ENCODE peak calls at places on chromosomes 16 and 17, in seven cellular contexts. One of them, this sample, is unnamed.
A peak's percentile ranks its signal among the peaks of the same experiment; 100 is the strongest.

GRCh38 chr17:29143894-29144293 is 36.3 kb downstream of the MYO18A start:
- DNase-seq in testis: peak; percentile 54
- DNase-seq in AG04450: no peak
- DNase-seq in adrenal gland: no peak
- DNase-seq in astrocyte of the spinal cord: no peak
- DNase-seq in AG10803: peak; percentile 40
- DNase-seq in IMR-90: peak; percentile 28
- DNase-seq in this sample: peak; percentile 32

GRCh38 chr16:85206472-85207356 is 94.4 kb upstream of the CIBAR2 start:
- DNase-seq in IMR-90: peak; percentile 48
- DNase-seq in testis: peak; percentile 74
- DNase-seq in astrocyte of the spinal cord: no peak
- DNase-seq in AG04450: no peak
- DNase-seq in adrenal gland: peak; percentile 62
- DNase-seq in AG10803: no peak
- DNase-seq in this sample: peak; percentile 65

GRCh38 chr17:60047590-60047989 is 31.1 kb downstream of the HEATR6 start:
- DNase-seq in testis: no peak
- DNase-seq in AG10803: no peak
- DNase-seq in adrenal gland: no peak
- DNase-seq in AG04450: no peak
- DNase-seq in IMR-90: no peak
- DNase-seq in astrocyte of the spinal cord: no peak
- DNase-seq in this sample: no peak

GRCh38 chr17:17140590-17140980 is 65.5 kb downstream of the PLD6 start:
- DNase-seq in astrocyte of the spinal cord: peak; percentile 72
- DNase-seq in testis: no peak
- DNase-seq in adrenal gland: peak; percentile 67
- DNase-seq in AG10803: peak; percentile 59
- DNase-seq in IMR-90: peak; percentile 79
- DNase-seq in AG04450: peak; percentile 34
- DNase-seq in this sample: peak; percentile 52

GRCh38 chr17:78315355-78316114 is 44.3 kb downstream of the SOCS3 start:
- DNase-seq in AG04450: peak; percentile 70
- DNase-seq in astrocyte of the spinal cord: peak; percentile 98
- DNase-seq in adrenal gland: peak; percentile 90
- DNase-seq in AG10803: peak; percentile 83
- DNase-seq in IMR-90: peak; percentile 92
- DNase-seq in testis: peak; percentile 75
- DNase-seq in this sample: peak; percentile 92

GRCh38 chr17:72240333-72240732 is 119.5 kb downstream of the SOX9 start:
- DNase-seq in IMR-90: no peak
- DNase-seq in testis: no peak
- DNase-seq in astrocyte of the spinal cord: no peak
- DNase-seq in adrenal gland: no peak
- DNase-seq in AG10803: no peak
- DNase-seq in AG04450: no peak
- DNase-seq in this sample: no peak

GRCh38 chr17:74190154-74190553 is 13.3 kb upstream of the RPL38 start:
- DNase-seq in IMR-90: peak; percentile 61
- DNase-seq in testis: no peak
- DNase-seq in AG04450: no peak
- DNase-seq in astrocyte of the spinal cord: peak; percentile 51
- DNase-seq in AG10803: peak; percentile 58
- DNase-seq in adrenal gland: no peak
- DNase-seq in this sample: peak; percentile 62

GRCh38 chr17:19659366-19660177 is 11.0 kb downstream of the ALDH3A2 start:
- DNase-seq in IMR-90: no peak
- DNase-seq in astrocyte of the spinal cord: no peak
- DNase-seq in adrenal gland: peak; percentile 70
- DNase-seq in AG10803: no peak
- DNase-seq in testis: no peak
- DNase-seq in AG04450: no peak
- DNase-seq in this sample: no peak

GRCh38 chr17:19005789-19006430 is 1.3 kb upstream of the FAM83G start:
- DNase-seq in IMR-90: no peak
- DNase-seq in astrocyte of the spinal cord: no peak
- DNase-seq in adrenal gland: no peak
- DNase-seq in AG10803: no peak
- DNase-seq in testis: no peak
- DNase-seq in AG04450: no peak
- DNase-seq in this sample: no peak

GRCh38 chr17:17778308-17779014 is 58.3 kb downstream of the SREBF1 start:
- DNase-seq in AG04450: peak; percentile 73
- DNase-seq in IMR-90: peak; percentile 81
- DNase-seq in astrocyte of the spinal cord: peak; percentile 55
- DNase-seq in testis: peak; percentile 89
- DNase-seq in AG10803: peak; percentile 79
- DNase-seq in adrenal gland: peak; percentile 42
- DNase-seq in this sample: peak; percentile 90

GRCh38 chr16:57261806-57262205 is 16.7 kb downstream of the ARL2BP start:
- DNase-seq in IMR-90: no peak
- DNase-seq in AG04450: no peak
- DNase-seq in testis: peak; percentile 9
- DNase-seq in AG10803: no peak
- DNase-seq in astrocyte of the spinal cord: no peak
- DNase-seq in adrenal gland: no peak
- DNase-seq in this sample: no peak

GRCh38 chr17:38742431-38743308 is 5.5 kb downstream of the PCGF2 start:
- DNase-seq in astrocyte of the spinal cord: peak; percentile 93
- DNase-seq in AG04450: peak; percentile 37
- DNase-seq in AG10803: peak; percentile 87
- DNase-seq in IMR-90: peak; percentile 84
- DNase-seq in testis: peak; percentile 77
- DNase-seq in adrenal gland: peak; percentile 62
- DNase-seq in this sample: peak; percentile 87

GRCh38 chr17:31490991-31491793 is 99.7 kb downstream of the RAB11FIP4 start:
- DNase-seq in IMR-90: no peak
- DNase-seq in testis: no peak
- DNase-seq in AG10803: no peak
- DNase-seq in astrocyte of the spinal cord: no peak
- DNase-seq in adrenal gland: no peak
- DNase-seq in AG04450: no peak
- DNase-seq in this sample: no peak

GRCh38 chr17:55895112-55895759 is 144.4 kb downstream of the PCTP start:
- DNase-seq in AG10803: no peak
- DNase-seq in testis: no peak
- DNase-seq in astrocyte of the spinal cord: no peak
- DNase-seq in AG04450: no peak
- DNase-seq in adrenal gland: no peak
- DNase-seq in IMR-90: no peak
- DNase-seq in this sample: no peak

GRCh38 chr16:64392456-64392855 is 729.4 kb downstream of the CDH11 start:
- DNase-seq in adrenal gland: no peak
- DNase-seq in AG10803: peak; percentile 35
- DNase-seq in AG04450: no peak
- DNase-seq in testis: no peak
- DNase-seq in astrocyte of the spinal cord: no peak
- DNase-seq in IMR-90: no peak
- DNase-seq in this sample: peak; percentile 68

GRCh38 chr16:51818342-51818944 is 667.4 kb upstream of the SALL1 start:
- DNase-seq in testis: peak; percentile 83
- DNase-seq in AG04450: peak; percentile 44
- DNase-seq in adrenal gland: peak; percentile 37
- DNase-seq in AG10803: peak; percentile 52
- DNase-seq in astrocyte of the spinal cord: peak; percentile 36
- DNase-seq in IMR-90: peak; percentile 73
- DNase-seq in this sample: peak; percentile 74

GRCh38 chr17:47709594-47709993 is 15.6 kb downstream of the TBKBP1 start:
- DNase-seq in astrocyte of the spinal cord: no peak
- DNase-seq in AG04450: no peak
- DNase-seq in AG10803: no peak
- DNase-seq in adrenal gland: no peak
- DNase-seq in testis: no peak
- DNase-seq in IMR-90: no peak
- DNase-seq in this sample: no peak

GRCh38 chr16:8996891-8997290 is 33.2 kb upstream of the USP7 start:
- DNase-seq in testis: peak; percentile 74
- DNase-seq in astrocyte of the spinal cord: no peak
- DNase-seq in AG10803: no peak
- DNase-seq in adrenal gland: no peak
- DNase-seq in IMR-90: no peak
- DNase-seq in AG04450: no peak
- DNase-seq in this sample: no peak

GRCh38 chr17:68320311-68320865 is 29.1 kb downstream of the ARSG start:
- DNase-seq in IMR-90: no peak
- DNase-seq in AG04450: no peak
- DNase-seq in AG10803: no peak
- DNase-seq in adrenal gland: no peak
- DNase-seq in astrocyte of the spinal cord: no peak
- DNase-seq in testis: no peak
- DNase-seq in this sample: no peak

GRCh38 chr17:41417576-41418015 is 6.8 kb downstream of the KRT37 start:
- DNase-seq in astrocyte of the spinal cord: no peak
- DNase-seq in IMR-90: peak; percentile 43
- DNase-seq in AG04450: no peak
- DNase-seq in AG10803: no peak
- DNase-seq in testis: no peak
- DNase-seq in adrenal gland: no peak
- DNase-seq in this sample: no peak

GRCh38 chr17:32523017-32523680 is 36.4 kb downstream of the CDK5R1 start:
- DNase-seq in adrenal gland: no peak
- DNase-seq in testis: no peak
- DNase-seq in AG10803: no peak
- DNase-seq in AG04450: no peak
- DNase-seq in astrocyte of the spinal cord: no peak
- DNase-seq in IMR-90: no peak
- DNase-seq in this sample: no peak

GRCh38 chr17:44829558-44830358 is at the start of gene GJC1:
- DNase-seq in adrenal gland: peak; percentile 10
- DNase-seq in AG10803: peak; percentile 15
- DNase-seq in IMR-90: no peak
- DNase-seq in AG04450: no peak
- DNase-seq in astrocyte of the spinal cord: peak; percentile 43
- DNase-seq in testis: peak; percentile 16
- DNase-seq in this sample: no peak

GRCh38 chr17:70857351-70857750 is 688.0 kb downstream of the KCNJ2 start:
- DNase-seq in testis: no peak
- DNase-seq in IMR-90: no peak
- DNase-seq in AG04450: no peak
- DNase-seq in adrenal gland: no peak
- DNase-seq in astrocyte of the spinal cord: no peak
- DNase-seq in AG10803: no peak
- DNase-seq in this sample: no peak

GRCh38 chr16:84924339-84925091 is 86.8 kb downstream of the ZDHHC7 start:
- DNase-seq in AG04450: no peak
- DNase-seq in AG10803: no peak
- DNase-seq in adrenal gland: peak; percentile 44
- DNase-seq in astrocyte of the spinal cord: no peak
- DNase-seq in IMR-90: no peak
- DNase-seq in testis: peak; percentile 83
- DNase-seq in this sample: no peak

GRCh38 chr17:21357281-21357680 is 18.9 kb upstream of the KCNJ12 start:
- DNase-seq in AG10803: no peak
- DNase-seq in testis: no peak
- DNase-seq in AG04450: no peak
- DNase-seq in astrocyte of the spinal cord: no peak
- DNase-seq in adrenal gland: no peak
- DNase-seq in IMR-90: no peak
- DNase-seq in this sample: no peak

GRCh38 chr17:67711916-67712315 is 5.8 kb upstream of the NOL11 start:
- DNase-seq in testis: no peak
- DNase-seq in astrocyte of the spinal cord: no peak
- DNase-seq in adrenal gland: no peak
- DNase-seq in AG10803: no peak
- DNase-seq in AG04450: no peak
- DNase-seq in IMR-90: no peak
- DNase-seq in this sample: no peak

GRCh38 chr17:9023389-9024210 is 2.3 kb downstream of the NTN1 start:
- DNase-seq in astrocyte of the spinal cord: no peak
- DNase-seq in adrenal gland: no peak
- DNase-seq in AG10803: no peak
- DNase-seq in testis: no peak
- DNase-seq in IMR-90: no peak
- DNase-seq in AG04450: no peak
- DNase-seq in this sample: no peak

GRCh38 chr16:1583180-1583579 is 28.7 kb downstream of the IFT140 start:
- DNase-seq in IMR-90: no peak
- DNase-seq in testis: no peak
- DNase-seq in AG10803: no peak
- DNase-seq in astrocyte of the spinal cord: no peak
- DNase-seq in adrenal gland: no peak
- DNase-seq in AG04450: no peak
- DNase-seq in this sample: no peak
- TF ChIP-seq CTCF in IMR-90: no peak
- TF ChIP-seq CTCF in testis: no peak
- TF ChIP-seq CTCF in AG10803: no peak
- TF ChIP-seq CTCF in astrocyte of the spinal cord: no peak
- TF ChIP-seq CTCF in adrenal gland: no peak
- TF ChIP-seq CTCF in AG04450: no peak
- TF ChIP-seq CTCF in this sample: no peak

DNA sequence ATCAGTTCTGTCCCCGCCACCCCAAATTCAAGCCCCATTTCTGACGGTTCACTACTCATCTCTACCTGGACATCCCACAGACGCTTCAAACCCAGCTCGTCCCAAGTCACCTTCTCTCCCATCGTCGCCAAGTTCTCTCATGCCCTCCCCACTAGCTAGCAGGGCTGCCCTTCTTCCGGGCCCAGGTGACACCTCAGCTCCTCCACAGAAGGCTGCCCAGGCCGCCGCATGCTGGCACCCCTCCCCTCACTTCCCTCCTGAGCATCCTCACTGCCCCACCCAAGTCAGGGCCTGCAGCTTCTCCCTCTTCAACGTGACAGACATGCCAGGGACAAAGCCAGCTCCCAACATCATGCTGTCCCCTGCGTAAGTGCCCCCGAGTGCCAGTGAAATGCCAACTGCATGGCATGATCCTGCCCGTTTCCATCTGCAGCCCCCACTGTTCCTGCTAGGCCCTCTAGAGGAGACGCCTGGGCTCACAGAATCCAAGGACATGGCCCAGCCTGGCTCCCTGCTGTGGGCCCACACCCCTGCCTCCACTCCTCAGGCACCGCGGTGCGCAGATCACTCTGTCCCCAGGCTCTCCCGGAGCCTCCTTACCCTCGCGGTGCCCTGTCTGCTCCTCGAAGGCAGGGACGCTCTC is 5.9 kb downstream of the CYB561 start:
- DNase-seq in AG10803: no peak
- DNase-seq in IMR-90: no peak
- DNase-seq in testis: no peak
- DNase-seq in astrocyte of the spinal cord: no peak
- DNase-seq in AG04450: no peak
- DNase-seq in adrenal gland: no peak
- DNase-seq in this sample: no peak
- H3K4me3 ChIP-seq in AG10803: no peak overlapping the region
- H3K4me3 ChIP-seq in IMR-90: no peak overlapping the region
- H3K4me3 ChIP-seq in testis: no peak overlapping the region
- H3K4me3 ChIP-seq in astrocyte of the spinal cord: no peak overlapping the region
- H3K4me3 ChIP-seq in AG04450: no peak overlapping the region
- H3K4me3 ChIP-seq in adrenal gland: no peak overlapping the region
- H3K4me3 ChIP-seq in this sample: no peak overlapping the region

GRCh38 chr16:81889896-81890634 is 111.0 kb downstream of the PLCG2 start:
- DNase-seq in AG04450: peak; percentile 20
- DNase-seq in adrenal gland: peak; percentile 57
- DNase-seq in AG10803: peak; percentile 66
- DNase-seq in testis: peak; percentile 63
- DNase-seq in IMR-90: peak; percentile 51
- DNase-seq in astrocyte of the spinal cord: peak; percentile 65
- DNase-seq in this sample: peak; percentile 70
- TF ChIP-seq CTCF in AG04450: peak; percentile 94
- TF ChIP-seq CTCF in adrenal gland: peak; percentile 64
- TF ChIP-seq CTCF in AG10803: peak; percentile 93
- TF ChIP-seq CTCF in testis: peak; percentile 27
- TF ChIP-seq CTCF in IMR-90: peak; percentile 81
- TF ChIP-seq CTCF in astrocyte of the spinal cord: peak; percentile 95
- TF ChIP-seq CTCF in this sample: peak; percentile 95

GRCh38 chr17:76467809-76468633 is 618 bp downstream of the AANAT start:
- DNase-seq in AG10803: no peak
- DNase-seq in AG04450: no peak
- DNase-seq in IMR-90: no peak
- DNase-seq in testis: no peak
- DNase-seq in astrocyte of the spinal cord: no peak
- DNase-seq in adrenal gland: no peak
- DNase-seq in this sample: no peak
- H3K4me3 ChIP-seq in AG10803: no peak overlapping the region
- H3K4me3 ChIP-seq in AG04450: no peak overlapping the region
- H3K4me3 ChIP-seq in IMR-90: no peak overlapping the region
- H3K4me3 ChIP-seq in testis: no peak overlapping the region
- H3K4me3 ChIP-seq in astrocyte of the spinal cord: no peak overlapping the region
- H3K4me3 ChIP-seq in adrenal gland: no peak overlapping the region
- H3K4me3 ChIP-seq in this sample: no peak overlapping the region

This sample was measured in fibroblast of the aortic adventitia.